ENCODE peak calls at places on chromosomes 7 and 10, in six cellular contexts. T, V, N, Y, A and C are unnamed samples.

GRCh38 chr10:49651039-49651835 is 28.2 kb upstream of the C10orf53 start:
- DNase-seq in T (no peak), N (no peak), V (no peak), Y (no peak), A (no peak), C (peak; percentile 9)

GRCh38 chr7:115043605-115044004 is 121.7 kb downstream of the MDFIC start:
- DNase-seq in T (no peak), Y (no peak), A (no peak), V (no peak), N (no peak), C (no peak)

GRCh38 chr7:82146491-82146890 is 297.1 kb downstream of the CACNA2D1 start:
- DNase-seq in A (no peak), N (no peak), T (no peak), V (no peak), Y (no peak), C (no peak)

GRCh38 chr7:91348686-91349085 is 84.5 kb downstream of the FZD1 start:
- DNase-seq in V (no peak), Y (no peak), N (no peak), A (no peak), T (no peak), C (no peak)

GRCh38 chr10:36492590-36493510 is 632.5 kb upstream of the ANKRD30A start:
- DNase-seq in V (no peak), Y (peak; percentile 36), T (no peak), A (no peak), N (no peak), C (no peak)

GRCh38 chr10:26621889-26622681 is 75.4 kb upstream of the PDSS1 start:
- DNase-seq in T (no peak), N (peak; percentile 97), Y (peak; percentile 43), A (no peak), V (no peak), C (no peak)

GRCh38 chr7:30920584-30921539 is 9.2 kb downstream of the AQP1 start:
- DNase-seq in Y (no peak), N (no peak), V (no peak), T (no peak), A (no peak), C (no peak)

GRCh38 chr7:117907058-117907633 is 33.9 kb upstream of the CTTNBP2 start:
- DNase-seq in Y (no peak), T (no peak), A (no peak), N (no peak), V (no peak), C (no peak)

GRCh38 chr10:72320676-72321247 is 34.0 kb downstream of the DNAJB12 start:
- DNase-seq in V (peak; percentile 93), T (peak; percentile 99), A (peak; percentile 36), N (peak; percentile 54), Y (peak; percentile 100), C (no peak)

GRCh38 chr10:93600861-93601773 is at the start of gene RBP4:
- DNase-seq in V (peak; percentile 78), Y (no peak), A (no peak), N (peak; percentile 10), T (no peak), C (no peak)

GRCh38 chr10:48468866-48469511 is 135.9 kb downstream of the ARHGAP22 start:
- DNase-seq in T (no peak), V (no peak), N (no peak), Y (no peak), A (no peak), C (no peak)

GRCh38 chr7:47763063-47763974 is 181.4 kb upstream of the TNS3 start:
- DNase-seq in V (peak; percentile 100), T (no peak), N (peak; percentile 59), A (no peak), Y (peak; percentile 45), C (no peak)

GRCh38 chr10:63114031-63114814 is 18.9 kb upstream of the NRBF2 start:
- DNase-seq in N (no peak), T (no peak), A (no peak), Y (peak; percentile 87), V (peak; percentile 72), C (no peak)

GRCh38 chr7:99027241-99027640 is 116.7 kb downstream of the SMURF1 start:
- DNase-seq in A (no peak), T (no peak), N (no peak), Y (no peak), V (no peak), C (no peak)

GRCh38 chr10:74047304-74047703 is 49.4 kb downstream of the VCL start:
- DNase-seq in A (no peak), Y (no peak), N (no peak), V (no peak), T (no peak), C (no peak)

GRCh38 chr7:145644426-145645154 is 472.0 kb upstream of the CNTNAP2 start:
- DNase-seq in N (no peak), Y (no peak), V (no peak), A (no peak), T (no peak), C (no peak)

GRCh38 chr10:67837519-67838314 is at the start of gene DNAJC12:
- DNase-seq in T (peak; percentile 79), Y (no peak), A (no peak), N (peak; percentile 62), V (peak; percentile 74), C (peak; percentile 5)

GRCh38 chr10:96700477-96701099 is 19.7 kb downstream of the PIK3AP1 start:
- DNase-seq in A (no peak), N (no peak), Y (no peak), T (peak; percentile 96), V (no peak), C (no peak)

GRCh38 chr7:33054261-33054964 is 8.2 kb downstream of the NT5C3A start:
- DNase-seq in N (no peak), T (no peak), Y (peak; percentile 37), A (no peak), V (no peak), C (no peak)

GRCh38 chr10:21870849-21871248 is 132.7 kb downstream of the DNAJC1 start:
- DNase-seq in N (no peak), V (no peak), Y (peak; percentile 37), T (no peak), A (no peak), C (no peak)

GRCh38 chr10:120506674-120507073 is 49.6 kb downstream of the PLPP4 start:
- DNase-seq in V (no peak), A (no peak), T (no peak), Y (peak; percentile 80), N (no peak), C (no peak)

GRCh38 chr7:127186686-127187085 is 66.1 kb downstream of the GRM8 start:
- DNase-seq in V (no peak), A (no peak), Y (no peak), N (no peak), T (no peak), C (no peak)

GRCh38 chr7:143046334-143046935 is 5.7 kb upstream of the OR6V1 start:
- DNase-seq in T (no peak), N (peak; percentile 26), A (no peak), Y (no peak), V (no peak), C (no peak)

GRCh38 chr7:75888464-75889222 is 9.8 kb downstream of the RHBDD2 start:
- DNase-seq in N (no peak), V (no peak), A (no peak), T (no peak), Y (no peak), C (no peak)
- H3K36me3 ChIP-seq in N (peaks cover 15% of the 10 kb centered on the region), V (peaks cover 24% of the 10 kb centered on the region), A (peaks cover 21% of the 10 kb centered on the region), T (peaks cover 33% of the 10 kb centered on the region), Y (peaks cover 9% of the 10 kb centered on the region), C (peaks cover 15% of the 10 kb centered on the region)

GRCh38 chr10:103078309-103078615 is 114.8 kb downstream of the NT5C2 start:
- DNase-seq in V (no peak), Y (no peak), T (no peak), A (no peak), N (no peak), C (no peak)
- H3K36me3 ChIP-seq in V (peaks cover 32% of the 10 kb centered on the region), Y (no peaks in the 10 kb centered on the region), T (peaks cover 7% of the 10 kb centered on the region), A (peaks cover 6% of the 10 kb centered on the region), N (peaks cover 2% of the 10 kb centered on the region), C (no peaks in the 10 kb centered on the region)

GRCh38 chr7:158734861-158735260 is 30.3 kb upstream of the NCAPG2 start:
- DNase-seq in A (no peak), N (no peak), Y (no peak), T (no peak), V (no peak), C (no peak)

GRCh38 chr7:158732483-158733219 is 28.0 kb upstream of the NCAPG2 start:
- DNase-seq in T (no peak), N (no peak), Y (no peak), A (no peak), V (no peak), C (no peak)

GRCh38 chr7:158735935-158736334 is 31.3 kb upstream of the NCAPG2 start:
- DNase-seq in N (no peak), T (no peak), A (no peak), V (no peak), Y (no peak), C (no peak)

GRCh38 chr7:158733220-158733519 is 28.6 kb upstream of the NCAPG2 start:
- DNase-seq in V (no peak), Y (no peak), T (no peak), N (peak; percentile 6), A (no peak), C (no peak)

DNA sequence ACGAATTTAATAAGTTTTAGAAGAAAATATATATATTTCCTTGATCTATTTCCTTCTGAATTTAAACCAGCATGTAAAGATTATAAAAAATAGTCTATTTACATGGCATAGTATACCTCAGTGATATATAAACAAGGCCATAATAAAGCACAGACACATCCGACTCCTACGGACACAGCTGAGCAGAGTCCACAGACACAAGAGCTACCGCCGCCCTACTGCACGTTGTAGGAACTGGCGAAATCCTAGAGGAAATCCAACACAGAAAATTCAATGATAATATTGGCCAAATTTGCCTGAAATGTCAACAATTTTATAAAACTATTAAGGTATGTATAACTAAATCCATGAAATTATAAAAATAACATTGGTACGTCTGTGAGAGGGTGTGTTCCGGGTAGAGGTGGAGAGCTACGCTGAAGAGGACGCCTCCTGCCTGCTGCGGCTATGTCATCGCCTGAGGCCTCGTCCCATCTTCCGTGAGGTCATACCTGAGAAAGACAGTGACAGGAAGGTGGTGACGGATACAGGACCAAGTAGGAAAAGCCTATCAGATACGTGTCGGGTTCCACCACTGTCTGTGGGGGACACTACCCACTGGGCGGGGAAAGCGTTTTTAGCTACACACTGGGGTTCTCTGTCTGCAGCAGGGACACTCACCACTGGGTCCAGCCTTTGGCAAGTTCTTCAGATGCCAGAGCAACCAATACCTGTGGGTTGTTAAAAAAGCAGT is 29.3 kb upstream of the NCAPG2 start:
- DNase-seq in Y (no peak), T (no peak), V (no peak), N (no peak), A (no peak), C (no peak)
- H3K36me3 ChIP-seq in Y (peaks cover 32% of the 10 kb centered on the region), T (peaks cover 6% of the 10 kb centered on the region), V (peaks cover 32% of the 10 kb centered on the region), N (peaks cover 22% of the 10 kb centered on the region), A (peaks cover 43% of the 10 kb centered on the region), C (peaks cover 10% of the 10 kb centered on the region)

GRCh38 chr7:100818366-100818765 is 9.0 kb downstream of the EPHB4 start:
- DNase-seq in V (no peak), T (no peak), A (no peak), Y (no peak), N (no peak), C (no peak)

GRCh38 chr7:100819586-100819985 is 7.7 kb downstream of the EPHB4 start:
- DNase-seq in T (no peak), Y (no peak), N (no peak), A (no peak), V (no peak), C (no peak)

GRCh38 chr7:100822236-100823139 is 4.8 kb downstream of the EPHB4 start:
- DNase-seq in T (no peak), A (no peak), Y (no peak), N (no peak), V (no peak), C (no peak)

GRCh38 chr7:100817097-100817496 is 10.2 kb downstream of the EPHB4 start:
- DNase-seq in Y (no peak), V (no peak), T (no peak), N (no peak), A (no peak), C (no peak)

GRCh38 chr7:100818825-100819224 is 8.5 kb downstream of the EPHB4 start:
- DNase-seq in A (no peak), Y (no peak), T (no peak), V (no peak), N (no peak), C (no peak)
- H3K36me3 ChIP-seq in A (no peaks in the 10 kb centered on the region), Y (peaks cover 30% of the 10 kb centered on the region), T (no peaks in the 10 kb centered on the region), V (peaks cover 70% of the 10 kb centered on the region), N (no peaks in the 10 kb centered on the region), C (no peaks in the 10 kb centered on the region)